ENCODE peak calls at places on chromosomes 7 and 10, in ten cellular contexts. H is IMR-90, C is testis, U is Peyer's patch, N is endothelial cell of umbilical vein, B is spleen, A is ovary, S is tibial nerve, P is heart left ventricle, Q is H1. J is an unnamed sample. For H3K36me3, the result is how much of the 10 kb centered on the place peaks cover.

GRCh38 chr7:105806592-105807266 is 69.7 kb downstream of the ATXN7L1 start:
- DNase-seq in H (peak), C (no peak), U (no peak), N (peak), B (no peak), A (no peak), S (no peak), P (no peak), Q (no peak), J (peak)

GRCh38 chr10:71587941-71588573 is 131.5 kb downstream of the C10orf105 start:
- DNase-seq in H (no peak), C (no peak), U (no peak), N (no peak), B (no peak), A (no peak), S (no peak), P (no peak), Q (no peak), J (no peak)

GRCh38 chr7:6385110-6385792 is 62.5 kb downstream of the DAGLB start:
- DNase-seq in H (peak), C (no peak), U (no peak), N (peak), B (no peak), A (no peak), S (no peak), P (no peak), Q (no peak), J (no peak)

GRCh38 chr7:54813398-54813797 is 54.4 kb upstream of the SEC61G start:
- DNase-seq in H (no peak), C (no peak), U (no peak), N (no peak), B (no peak), A (no peak), S (peak), P (no peak), Q (no peak), J (no peak)

GRCh38 chr7:2896141-2896540 is 52.0 kb upstream of the GNA12 start:
- DNase-seq in H (no peak), C (no peak), U (no peak), N (no peak), B (no peak), A (no peak), S (no peak), P (no peak), Q (no peak), J (no peak)

GRCh38 chr7:77684030-77684429 is 12.2 kb upstream of the RSBN1L start:
- DNase-seq in H (peak), C (peak), U (no peak), N (no peak), B (no peak), A (no peak), S (peak), P (peak), Q (no peak), J (peak)

GRCh38 chr10:100009283-100009792 is 409 bp downstream of the DNMBP start:
- DNase-seq in H (no peak), C (peak), U (peak), N (peak), B (peak), A (no peak), S (peak), P (no peak), Q (no peak), J (peak)

GRCh38 chr10:49667991-49668390 is 11.5 kb upstream of the C10orf53 start:
- DNase-seq in H (no peak), C (no peak), U (no peak), N (no peak), B (no peak), A (no peak), S (no peak), P (no peak), Q (no peak), J (no peak)

GRCh38 chr10:48985621-48986158 is 46.0 kb upstream of the LRRC18 start:
- DNase-seq in H (no peak), C (no peak), U (peak), N (no peak), B (no peak), A (no peak), S (no peak), P (no peak), Q (no peak), J (no peak)

GRCh38 chr7:82623812-82624211 is 180.2 kb upstream of the CACNA2D1 start:
- DNase-seq in H (peak), C (no peak), U (no peak), N (no peak), B (no peak), A (no peak), S (no peak), P (no peak), Q (no peak), J (no peak)

GRCh38 chr10:118638680-118639079 is 43.2 kb upstream of the PRLHR start:
- DNase-seq in H (no peak), C (no peak), U (no peak), N (no peak), B (no peak), A (no peak), S (no peak), P (no peak), Q (no peak), J (no peak)

GRCh38 chr10:12934777-12935176 is 66.7 kb downstream of the CCDC3 start:
- DNase-seq in H (peak), C (no peak), U (no peak), N (no peak), B (no peak), A (no peak), S (no peak), P (no peak), Q (no peak), J (no peak)

GRCh38 chr7:37957236-37957970 is 37.0 kb downstream of the EPDR1 start:
- DNase-seq in H (no peak), C (no peak), U (no peak), N (no peak), B (no peak), A (no peak), S (no peak), P (no peak), Q (no peak), J (no peak)

GRCh38 chr7:30894866-30895408 is 16.7 kb upstream of the AQP1 start:
- DNase-seq in H (no peak), C (peak), U (no peak), N (no peak), B (no peak), A (no peak), S (no peak), P (no peak), Q (no peak), J (no peak)

GRCh38 chr7:64888901-64889685 is 14.0 kb upstream of the ZNF273 start:
- DNase-seq in H (no peak), C (peak), U (no peak), N (peak), B (peak), A (peak), S (no peak), P (peak), Q (no peak), J (peak)

GRCh38 chr7:149720372-149721083 is 52.9 kb downstream of the ZNF467 start:
- DNase-seq in H (no peak), C (peak), U (peak), N (no peak), B (peak), A (no peak), S (peak), P (peak), Q (no peak), J (peak)

GRCh38 chr10:24886281-24886680 is 66.1 kb downstream of the PRTFDC1 start:
- DNase-seq in H (no peak), C (no peak), U (no peak), N (no peak), B (no peak), A (no peak), S (no peak), P (no peak), Q (no peak), J (peak)

GRCh38 chr7:83677180-83677866 is 28.4 kb upstream of the SEMA3E start:
- DNase-seq in H (peak), C (no peak), U (no peak), N (peak), B (no peak), A (no peak), S (no peak), P (peak), Q (no peak), J (no peak)

GRCh38 chr7:85887133-85887532 is 700.3 kb upstream of the SEMA3D start:
- DNase-seq in H (no peak), C (no peak), U (no peak), N (no peak), B (no peak), A (no peak), S (no peak), P (no peak), Q (no peak), J (no peak)

GRCh38 chr10:37948210-37948609 is 28.2 kb downstream of the ZNF25 start:
- DNase-seq in H (no peak), C (no peak), U (no peak), N (no peak), B (no peak), A (no peak), S (no peak), P (no peak), Q (no peak), J (no peak)

GRCh38 chr7:31326416-31326815 is 14.1 kb downstream of the NEUROD6 start:
- DNase-seq in H (no peak), C (no peak), U (no peak), N (no peak), B (no peak), A (no peak), S (no peak), P (no peak), Q (no peak), J (no peak)

GRCh38 chr7:76216683-76217082 is 15.0 kb downstream of the SRRM3 start:
- DNase-seq in H (no peak), C (no peak), U (no peak), N (no peak), B (no peak), A (no peak), S (no peak), P (no peak), Q (no peak), J (no peak)

GRCh38 chr10:8312079-8312478 is 257.6 kb downstream of the GATA3 start:
- DNase-seq in H (no peak), C (no peak), U (no peak), N (no peak), B (no peak), A (no peak), S (no peak), P (no peak), Q (no peak), J (no peak)

GRCh38 chr7:36546331-36546730 is 156.7 kb downstream of the ANLN start:
- DNase-seq in H (no peak), C (no peak), U (no peak), N (no peak), B (no peak), A (no peak), S (no peak), P (no peak), Q (no peak), J (no peak)

GRCh38 chr10:73139251-73139650 is 28.6 kb downstream of the ECD start:
- DNase-seq in H (no peak), C (no peak), U (no peak), N (no peak), B (no peak), A (no peak), S (no peak), P (no peak), Q (no peak), J (no peak)

GRCh38 chr10:69422676-69423075 is 6.0 kb upstream of the TACR2 start:
- DNase-seq in H (no peak), C (no peak), U (no peak), N (no peak), B (no peak), A (no peak), S (no peak), P (no peak), Q (no peak), J (no peak)

GRCh38 chr10:69425041-69425440 is 8.3 kb upstream of the TACR2 start:
- DNase-seq in H (no peak), C (no peak), U (no peak), N (no peak), B (no peak), A (no peak), S (no peak), P (no peak), Q (no peak), J (no peak)

GRCh38 chr10:69426376-69426727 is 9.6 kb upstream of the TACR2 start:
- DNase-seq in H (no peak), C (no peak), U (no peak), N (no peak), B (no peak), A (no peak), S (no peak), P (no peak), Q (no peak), J (no peak)

GRCh38 chr10:69428138-69428537 is 11.4 kb upstream of the TACR2 start:
- DNase-seq in H (no peak), C (no peak), U (no peak), N (no peak), B (no peak), A (no peak), S (no peak), P (no peak), Q (no peak), J (no peak)

GRCh38 chr10:69425513-69426298 is 9.0 kb upstream of the TACR2 start:
- DNase-seq in H (no peak), C (no peak), U (no peak), N (no peak), B (peak), A (no peak), S (no peak), P (no peak), Q (no peak), J (peak)
- H3K27ac ChIP-seq in H (no peak), C (no peak), U (peak), N (no peak), B (peak), A (no peak), S (peak), P (no peak), Q (no peak), J (peak)

GRCh38 chr10:132542819-132543218 is 5.2 kb downstream of the INPP5A start:
- DNase-seq in H (no peak), C (no peak), U (peak), N (no peak), B (peak), A (no peak), S (no peak), P (no peak), Q (no peak), J (no peak)
- H3K36me3 ChIP-seq in H (under half), C (under half), U (under half), N (under half), B (under half), A (under half), S (under half), P (under half), Q (under half), J (under half)

DNA sequence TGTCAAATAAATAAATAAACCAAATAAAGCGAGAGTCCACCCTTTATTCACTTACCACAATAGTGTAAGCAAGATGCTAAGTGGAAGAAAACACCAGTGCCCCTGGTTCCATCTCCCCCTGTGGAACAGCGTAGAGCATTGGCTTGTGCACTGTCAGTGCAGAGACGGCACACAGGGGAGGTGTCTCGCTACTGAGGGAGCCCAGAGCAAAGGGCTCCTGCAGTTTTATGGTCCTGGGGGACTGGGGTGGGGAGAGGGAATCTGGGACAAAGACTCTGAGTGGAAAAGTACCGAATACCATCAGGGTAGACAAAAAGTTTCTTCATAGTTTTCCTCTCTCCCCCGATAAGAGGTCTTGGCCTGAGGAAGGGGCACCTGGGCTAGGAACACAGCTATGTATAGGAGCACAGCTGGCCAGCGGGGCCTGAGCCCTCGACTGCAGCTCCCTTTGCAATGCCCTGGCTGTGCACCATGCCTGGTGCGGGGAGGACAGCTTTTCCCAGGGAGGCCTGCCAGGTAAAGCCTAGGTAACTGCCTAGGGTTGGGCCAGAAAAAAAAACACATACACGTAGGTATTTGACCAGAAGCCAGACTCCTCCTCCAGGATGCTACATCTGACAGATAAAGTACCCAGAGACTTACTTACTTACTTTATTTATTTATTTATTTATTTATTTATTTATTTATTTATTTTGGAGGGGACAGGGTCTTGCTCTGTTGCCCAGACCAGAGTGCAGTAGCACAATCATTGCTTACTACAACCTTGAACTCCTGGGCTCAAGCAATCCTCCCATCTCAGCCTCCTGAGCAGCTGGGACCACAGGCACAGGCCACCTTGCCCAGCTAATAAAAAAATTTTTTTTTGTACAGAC is 88.8 kb upstream of the KIF5B start:
- DNase-seq in H (no peak), C (no peak), U (peak), N (no peak), B (no peak), A (no peak), S (no peak), P (no peak), Q (no peak), J (peak)
- TF ChIP-seq POLR2A in H (no peak), C (no peak), U (no peak), N (no peak), B (no peak), A (no peak), S (no peak), P (no peak), Q (no peak), J (no peak)

GRCh38 chr7:156666368-156667109 is 26.0 kb downstream of the RNF32 start:
- DNase-seq in H (peak), C (no peak), U (no peak), N (no peak), B (no peak), A (no peak), S (no peak), P (no peak), Q (no peak), J (no peak)

GRCh38 chr7:156668130-156668741 is 27.7 kb downstream of the RNF32 start:
- DNase-seq in H (peak), C (no peak), U (no peak), N (no peak), B (peak), A (no peak), S (no peak), P (no peak), Q (no peak), J (no peak)

GRCh38 chr7:156667110-156667436 is 26.5 kb downstream of the RNF32 start:
- DNase-seq in H (no peak), C (no peak), U (no peak), N (no peak), B (no peak), A (no peak), S (no peak), P (no peak), Q (no peak), J (no peak)

GRCh38 chr7:156665101-156665500 is 24.5 kb downstream of the RNF32 start:
- DNase-seq in H (peak), C (no peak), U (no peak), N (no peak), B (no peak), A (no peak), S (no peak), P (no peak), Q (no peak), J (no peak)

DNA sequence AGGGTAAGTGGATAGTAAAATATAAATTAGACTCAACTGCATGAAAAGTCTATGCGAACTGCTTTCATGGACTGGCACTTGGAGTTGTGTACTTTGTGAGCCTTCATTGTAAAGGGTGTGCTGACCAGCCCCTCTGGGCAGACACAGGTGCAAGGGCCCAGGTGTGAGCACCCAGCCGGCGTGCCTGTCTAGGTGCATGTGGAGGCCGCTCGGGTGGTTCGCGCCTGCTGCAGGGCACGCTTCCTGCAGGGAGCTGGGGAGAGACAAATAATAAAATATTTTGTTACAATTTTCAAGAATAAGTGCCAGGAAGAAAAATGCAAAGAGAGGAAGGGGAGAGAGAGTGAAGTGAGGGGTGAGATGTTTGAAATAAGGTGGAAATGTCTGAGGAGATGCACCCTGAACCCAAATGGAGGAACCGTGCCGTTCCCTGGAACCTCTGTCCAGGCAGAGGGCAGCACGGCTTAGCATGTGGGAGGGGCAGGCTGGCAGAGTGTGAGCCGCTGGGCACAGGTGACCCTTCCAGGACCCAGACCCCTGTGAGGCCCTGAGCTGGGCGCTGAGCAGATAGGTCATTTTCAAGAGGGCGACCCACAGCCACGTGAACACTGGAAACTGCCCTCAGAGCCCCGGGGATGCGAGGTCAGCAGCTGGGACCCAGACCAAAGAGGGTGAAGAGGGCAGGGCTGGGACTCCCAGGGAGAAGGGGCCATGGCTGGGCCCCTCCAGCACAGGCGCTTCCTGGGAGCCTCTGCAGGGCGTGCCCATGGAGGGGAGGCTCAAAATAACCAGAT is 28.7 kb downstream of the RNF32 start:
- DNase-seq in H (no peak), C (no peak), U (no peak), N (no peak), B (no peak), A (no peak), S (no peak), P (no peak), Q (no peak), J (no peak)
- H3K27ac ChIP-seq in H (no peak), C (no peak), U (no peak), N (no peak), B (no peak), A (no peak), S (no peak), P (no peak), Q (no peak), J (no peak)

DNA sequence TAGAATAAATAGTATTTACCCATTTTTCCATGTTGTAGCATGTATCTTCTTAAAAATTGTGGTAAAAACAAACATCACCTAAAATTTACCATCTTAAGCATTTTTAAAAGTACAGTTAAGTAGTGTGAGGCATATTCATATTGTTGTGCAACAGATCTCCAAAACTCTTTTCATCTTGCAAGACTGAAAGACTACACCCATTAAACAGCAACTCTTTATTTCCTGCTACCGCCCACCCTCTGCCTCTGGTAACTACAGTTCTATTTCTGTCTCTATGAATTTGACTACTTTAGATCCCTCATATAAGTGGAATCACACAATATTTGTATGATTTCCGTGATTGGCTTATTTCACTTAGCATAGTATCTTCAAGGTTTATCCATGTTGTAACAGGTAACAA is 40.0 kb upstream of the AGBL3 start:
- DNase-seq in H (peak), C (no peak), U (no peak), N (no peak), B (no peak), A (no peak), S (no peak), P (no peak), Q (no peak), J (no peak)
- H3K36me3 ChIP-seq in H (under half), C (under half), U (under half), N (under half), B (under half), A (under half), S (half or more), P (half or more), Q (under half), J (under half)

J was measured in body of pancreas.